ENCODE peak calls at places on chromosomes 6 and 20, in five cellular contexts. D, Z, X, V and C are unnamed samples. For H3K9me3, the result is how much of the 10 kb centered on the place peaks cover.

GRCh38 chr6:107179004-107179403 is 63.7 kb upstream of the BEND3 start:
- DNase-seq in V (no peak), D (no peak), X (no peak), Z (peak), C (no peak)

GRCh38 chr20:63097336-63097831 is 90.6 kb upstream of the BHLHE23 start:
- DNase-seq in X (no peak), V (peak), Z (no peak), D (peak), C (no peak)

GRCh38 chr6:149454405-149454848 is 30.4 kb downstream of the ZC3H12D start:
- DNase-seq in D (peak), Z (peak), X (peak), V (peak), C (no peak)

GRCh38 chr20:17622851-17623508 is 53.1 kb downstream of the DSTN start:
- DNase-seq in D (no peak), X (peak), V (peak), Z (no peak), C (no peak)

GRCh38 chr20:17510548-17510947 is 20.6 kb downstream of the BFSP1 start:
- DNase-seq in V (no peak), Z (no peak), D (no peak), X (no peak), C (no peak)

GRCh38 chr20:39132511-39132910 is 170.4 kb downstream of the DHX35 start:
- DNase-seq in V (no peak), Z (no peak), D (no peak), X (no peak), C (no peak)

GRCh38 chr6:90025418-90026089 is 131.3 kb downstream of the GJA10 start:
- DNase-seq in V (peak), Z (peak), X (no peak), D (no peak), C (no peak)

GRCh38 chr20:48489046-48489463 is 338.7 kb downstream of the PREX1 start:
- DNase-seq in Z (no peak), X (no peak), V (no peak), D (no peak), C (no peak)

GRCh38 chr6:4350571-4351505 is 215.5 kb upstream of the ECI2 start:
- DNase-seq in D (peak), Z (peak), V (peak), X (no peak), C (no peak)

GRCh38 chr6:107493158-107494057 is 3.5 kb downstream of the SOBP start:
- DNase-seq in V (no peak), X (no peak), Z (peak), D (no peak), C (no peak)

GRCh38 chr20:61295726-61296628 is 43.9 kb downstream of the CDH4 start:
- DNase-seq in D (no peak), V (no peak), Z (no peak), X (no peak), C (no peak)

GRCh38 chr6:159815410-159815809 is 15.3 kb downstream of the PNLDC1 start:
- DNase-seq in V (no peak), X (no peak), Z (no peak), D (no peak), C (no peak)

GRCh38 chr6:52306972-52307849 is 22.7 kb upstream of the MCM3 start:
- DNase-seq in V (no peak), D (peak), X (no peak), Z (no peak), C (no peak)

GRCh38 chr20:10958279-10958678 is 284.5 kb upstream of the JAG1 start:
- DNase-seq in D (no peak), Z (no peak), V (no peak), X (no peak), C (no peak)

GRCh38 chr20:1225263-1225728 is 548 bp upstream of the RAD21L1 start:
- DNase-seq in X (no peak), Z (no peak), V (no peak), D (no peak), C (no peak)

GRCh38 chr6:163962627-163963117 is 548.2 kb downstream of the QKI start:
- DNase-seq in V (no peak), X (no peak), Z (no peak), D (peak), C (no peak)

GRCh38 chr6:139748353-139749146 is 374.1 kb upstream of the CITED2 start:
- DNase-seq in V (no peak), X (no peak), D (no peak), Z (peak), C (no peak)

GRCh38 chr6:94683409-94683808 is 893.9 kb upstream of the MANEA start:
- DNase-seq in V (no peak), D (no peak), X (no peak), Z (no peak), C (no peak)

GRCh38 chr6:139996253-139996834 is 621.9 kb upstream of the CITED2 start:
- DNase-seq in V (no peak), D (no peak), Z (no peak), X (peak), C (no peak)

GRCh38 chr6:27049863-27050781 is 197.4 kb upstream of the PRSS16 start:
- DNase-seq in V (no peak), D (no peak), Z (no peak), X (no peak), C (no peak)

GRCh38 chr6:30888472-30889137 is 4.3 kb downstream of the DDR1 start:
- DNase-seq in D (no peak), Z (peak), X (no peak), V (no peak), C (no peak)

GRCh38 chr6:30325150-30325872 is 1.4 kb upstream of the TRIM39 start:
- DNase-seq in Z (peak), X (no peak), D (peak), V (no peak), C (peak)

GRCh38 chr20:36093025-36093803 is 61.3 kb upstream of the EPB41L1 start:
- DNase-seq in D (peak), V (peak), X (peak), Z (peak), C (peak)

GRCh38 chr20:8670900-8671229 is 398.0 kb upstream of the PLCB4 start:
- DNase-seq in V (no peak), D (no peak), Z (peak), X (no peak), C (no peak)

GRCh38 chr6:148629197-148629909 is 117.5 kb upstream of the UST start:
- DNase-seq in V (peak), X (no peak), D (no peak), Z (no peak), C (no peak)

GRCh38 chr20:64064145-64064698 is 1.2 kb downstream of the TCEA2 start:
- DNase-seq in Z (peak), X (peak), V (no peak), D (no peak), C (no peak)

GRCh38 chr20:14336667-14337066 is 745 bp downstream of the FLRT3 start:
- DNase-seq in Z (peak), X (no peak), V (no peak), D (no peak), C (no peak)

GRCh38 chr20:58033026-58033536 is 195.4 kb downstream of the ANKRD60 start:
- DNase-seq in Z (no peak), D (no peak), V (no peak), X (no peak), C (no peak)

GRCh38 chr6:31070711-31071197 is 41.6 kb downstream of the C6orf15 start:
- DNase-seq in V (peak), Z (peak), X (peak), D (no peak), C (no peak)

GRCh38 chr6:163820171-163820570 is 405.7 kb downstream of the QKI start:
- DNase-seq in Z (no peak), V (no peak), X (no peak), D (no peak), C (no peak)

GRCh38 chr6:144353871-144354314 is 68.8 kb downstream of the UTRN start:
- DNase-seq in X (no peak), V (no peak), Z (no peak), D (no peak), C (no peak)

GRCh38 chr6:170405311-170405975 is 98.9 kb downstream of the FAM120B start:
- DNase-seq in D (no peak), X (no peak), Z (peak), V (no peak), C (no peak)

GRCh38 chr20:1150218-1150617 is 31.8 kb downstream of the PSMF1 start:
- DNase-seq in V (no peak), X (no peak), Z (peak), D (no peak), C (no peak)

GRCh38 chr6:136541395-136541794 is 8.8 kb downstream of the MAP7 start:
- DNase-seq in Z (no peak), D (no peak), X (no peak), V (no peak), C (no peak)

GRCh38 chr20:35487479-35487878 is 32.1 kb downstream of the CEP250 start:
- DNase-seq in D (no peak), Z (no peak), V (no peak), X (no peak), C (no peak)

GRCh38 chr20:13220194-13220856 is 749 bp upstream of the ISM1 start:
- DNase-seq in Z (peak), D (peak), X (peak), V (peak), C (no peak)

GRCh38 chr20:22531756-22532155 is 52.6 kb downstream of the FOXA2 start:
- DNase-seq in X (no peak), V (no peak), Z (no peak), D (no peak), C (no peak)

GRCh38 chr6:25601797-25602679 is 50.0 kb upstream of the SCGN start:
- DNase-seq in Z (peak), X (no peak), V (no peak), D (no peak), C (peak)

GRCh38 chr20:2005359-2005758 is 11.5 kb upstream of the PDYN start:
- DNase-seq in Z (peak), X (no peak), D (no peak), V (no peak), C (no peak)

GRCh38 chr20:60132162-60132826 is 174.1 kb downstream of the CDH26 start:
- DNase-seq in D (no peak), V (no peak), X (no peak), Z (no peak), C (no peak)

GRCh38 chr6:19311786-19312185 is 525.4 kb upstream of the ID4 start:
- DNase-seq in Z (no peak), V (no peak), D (no peak), X (no peak), C (no peak)
- H3K9me3 ChIP-seq in Z (under half), V (under half), D (under half), X (under half), C (under half)

DNA sequence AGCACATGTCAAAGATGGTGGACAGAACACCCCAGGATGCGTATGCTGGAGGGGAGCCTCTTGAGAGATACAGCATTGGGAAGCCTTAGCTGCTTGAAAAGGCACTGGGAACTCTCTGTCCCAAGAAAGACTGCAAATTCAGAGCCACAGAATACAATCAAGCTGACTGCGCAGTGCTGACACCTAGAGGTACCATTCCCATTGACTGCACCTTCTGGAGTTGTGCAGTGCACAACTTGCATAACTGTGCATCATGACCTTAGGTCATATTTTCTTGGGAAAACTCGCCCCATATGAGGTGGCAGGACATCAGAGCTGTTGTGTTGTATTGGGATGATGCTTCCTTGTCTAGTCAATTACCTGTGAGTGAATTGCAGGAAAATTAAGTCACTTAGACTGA is 646.5 kb upstream of the NOX3 start:
- DNase-seq in D (no peak), V (no peak), X (no peak), Z (no peak), C (no peak)
- H3K4me3 ChIP-seq in D (no peak), V (no peak), X (no peak), Z (no peak), C (no peak)

GRCh38 chr20:33399924-33400323 is 1.4 kb downstream of the CDK5RAP1 start:
- DNase-seq in V (no peak), X (no peak), D (no peak), Z (peak), C (no peak)

GRCh38 chr20:33404281-33404680 is 3.0 kb upstream of the CDK5RAP1 start:
- DNase-seq in V (no peak), X (no peak), Z (no peak), D (no peak), C (no peak)

GRCh38 chr20:33407251-33407650 is 5.9 kb upstream of the CDK5RAP1 start:
- DNase-seq in D (no peak), V (no peak), X (no peak), Z (peak), C (no peak)

GRCh38 chr20:33401042-33401921 is at the start of gene CDK5RAP1:
- DNase-seq in X (peak), D (peak), V (peak), Z (peak), C (peak)

DNA sequence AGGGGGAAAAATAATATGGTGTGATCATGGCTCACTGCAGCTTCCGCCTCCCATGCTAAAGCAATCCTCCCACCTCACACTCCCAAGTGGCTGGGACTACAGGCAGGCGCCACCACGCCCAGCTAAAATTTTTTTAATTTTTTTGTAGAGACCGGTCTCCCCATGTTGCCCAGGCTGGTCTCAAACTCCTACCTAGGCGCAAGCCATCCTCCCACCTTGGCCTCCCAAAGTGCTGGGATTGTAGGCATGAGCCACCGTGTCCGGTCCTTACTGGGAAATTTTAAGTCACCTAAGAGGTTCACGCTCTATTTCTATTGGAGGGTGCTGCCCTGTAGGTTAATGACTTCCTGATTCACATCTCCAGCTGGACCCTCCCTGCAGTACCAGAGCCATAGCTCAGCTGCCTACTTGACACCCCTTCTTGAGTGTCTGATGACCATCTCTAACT is 627 bp upstream of the CDK5RAP1 start:
- DNase-seq in X (no peak), V (no peak), D (no peak), Z (peak), C (no peak)
- H3K27ac ChIP-seq in X (peak), V (peak), D (peak), Z (no peak), C (peak)

DNA sequence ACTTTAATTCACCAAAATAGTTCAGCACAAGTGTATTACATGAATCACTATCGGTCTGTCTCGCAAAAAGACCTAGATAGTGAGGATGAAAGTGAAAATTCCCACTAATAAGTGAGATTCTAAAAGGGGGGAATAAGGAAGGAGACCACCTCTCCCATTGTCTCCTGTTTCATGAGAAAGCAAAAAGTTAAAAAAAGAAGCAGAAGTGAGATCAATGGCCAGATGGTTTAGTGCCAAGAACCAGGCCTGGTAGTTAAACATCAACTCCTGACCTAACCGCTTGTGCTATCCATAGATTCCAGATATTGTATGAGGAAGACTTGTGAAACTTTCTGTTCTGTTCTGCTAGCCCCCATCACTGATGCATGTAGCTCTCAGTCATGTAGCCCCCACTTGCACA is 293.0 kb downstream of the RNGTT start:
- DNase-seq in V (no peak), Z (no peak), D (no peak), X (no peak), C (no peak)
- H3K9me3 ChIP-seq in V (under half), Z (under half), D (under half), X (under half), C (under half)

GRCh38 chr20:53872081-53872541 is 198.3 kb downstream of the BCAS1 start:
- DNase-seq in X (no peak), Z (no peak), D (no peak), V (no peak), C (no peak)

GRCh38 chr20:53874104-53874503 is 196.3 kb downstream of the BCAS1 start:
- DNase-seq in V (no peak), X (no peak), D (no peak), Z (no peak), C (no peak)

GRCh38 chr20:53871541-53871940 is 198.9 kb downstream of the BCAS1 start:
- DNase-seq in V (no peak), Z (no peak), X (no peak), D (no peak), C (no peak)

GRCh38 chr20:53873249-53873642 is 197.1 kb downstream of the BCAS1 start:
- DNase-seq in Z (no peak), X (no peak), V (no peak), D (no peak), C (no peak)

DNA sequence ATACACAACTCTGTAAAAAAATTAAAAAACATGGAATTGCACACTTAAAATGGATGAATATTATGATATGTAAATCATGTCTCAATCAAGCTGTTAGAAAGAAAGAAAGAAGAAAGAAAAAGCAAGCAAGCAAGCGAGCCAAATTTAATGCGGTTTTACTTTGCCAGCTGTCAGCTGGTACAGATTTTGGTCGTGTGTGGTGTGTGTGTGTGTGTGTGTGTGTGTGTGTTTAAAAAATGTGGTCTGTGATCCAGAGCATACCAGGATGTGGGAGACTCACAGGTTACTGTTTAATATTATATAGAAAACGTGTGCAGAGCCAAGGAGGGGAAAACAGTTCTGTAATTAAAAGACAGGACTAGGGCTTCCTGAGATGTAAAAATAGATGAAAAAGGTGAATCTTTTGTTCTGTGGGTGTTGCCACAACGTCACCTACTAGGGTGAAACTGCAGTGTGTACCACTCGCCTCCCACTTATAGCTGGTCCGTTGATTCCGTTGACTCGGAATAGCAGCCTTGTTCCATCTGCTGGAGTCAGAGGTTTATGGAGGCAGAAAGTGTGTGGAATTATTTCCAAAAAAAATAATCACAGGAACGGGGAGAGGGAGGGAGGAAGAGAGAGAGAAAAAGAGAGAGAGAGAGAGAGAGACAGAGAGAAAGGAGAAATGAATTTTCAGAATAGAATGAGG is 197.7 kb downstream of the BCAS1 start:
- DNase-seq in Z (peak), D (no peak), X (no peak), V (no peak), C (no peak)
- H3K4me3 ChIP-seq in Z (no peak), D (no peak), X (no peak), V (no peak), C (peak)

DNA sequence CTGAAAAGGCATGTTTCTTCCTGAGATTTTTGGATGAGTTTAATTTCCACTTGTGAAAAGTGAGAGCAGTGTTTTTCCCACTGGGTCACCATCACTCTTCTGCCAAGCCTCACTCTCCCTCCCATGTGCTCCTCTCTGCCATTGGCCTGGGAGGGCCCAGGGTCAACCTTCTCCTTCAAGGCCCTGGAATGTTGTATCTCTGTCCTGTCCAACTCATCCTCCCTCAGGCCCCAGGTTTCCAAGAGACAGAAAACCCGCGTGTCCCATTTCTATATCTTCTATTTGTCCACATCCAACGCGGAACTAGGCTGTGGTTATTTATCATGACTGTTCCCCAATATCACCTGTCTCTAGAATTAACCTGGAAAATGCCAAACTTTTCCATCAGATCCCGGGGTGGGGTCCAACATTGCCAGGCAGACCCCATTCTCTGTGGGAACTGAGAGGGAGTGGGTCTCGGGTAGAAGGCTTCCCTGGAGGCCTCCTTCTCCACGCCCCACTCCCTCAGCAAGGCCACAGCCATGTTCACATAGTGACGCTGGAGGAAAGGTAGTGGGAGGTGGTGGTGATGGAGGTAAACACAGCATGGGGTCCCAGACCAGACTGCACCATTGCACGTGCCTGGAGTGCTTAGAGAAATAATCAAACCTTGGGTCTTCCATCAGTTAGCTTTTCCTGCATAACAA is 173.5 kb downstream of the SCP2D1 start:
- DNase-seq in Z (no peak), D (no peak), V (no peak), X (no peak), C (no peak)
- H3K27ac ChIP-seq in Z (no peak), D (peak), V (peak), X (no peak), C (no peak)

GRCh38 chr20:16501236-16501635 is 72.0 kb downstream of the KIF16B start:
- DNase-seq in V (no peak), X (no peak), Z (no peak), D (no peak), C (no peak)
- H3K9me3 ChIP-seq in V (under half), X (under half), Z (under half), D (under half), C (under half)